ENCODE peak calls at places on chromosomes 12 and 14, in four cellular contexts. One of them, this sample, is unnamed.

GRCh38 chr12:127582074-127582473 is 684.9 kb upstream of the TMEM132C start:
- DNase-seq in NCI-H1105 treated with DMSO at 0.1 percent for 48 hours: no peak
- DNase-seq in H4: no peak
- DNase-seq in SW480: no peak
- DNase-seq in this sample: no peak

GRCh38 chr12:6816598-6816997 is 5.0 kb upstream of the GPR162 start:
- DNase-seq in SW480: no peak
- DNase-seq in H4: no peak
- DNase-seq in NCI-H1105 treated with DMSO at 0.1 percent for 48 hours: no peak
- DNase-seq in this sample: no peak

GRCh38 chr12:68063900-68064590 is 74.8 kb downstream of the IFNG-AS1 start:
- DNase-seq in NCI-H1105 treated with DMSO at 0.1 percent for 48 hours: no peak
- DNase-seq in H4: no peak
- DNase-seq in SW480: no peak
- DNase-seq in this sample: no peak

GRCh38 chr14:79356040-79356439 is 855.3 kb downstream of the DIO2 start:
- DNase-seq in SW480: no peak
- DNase-seq in H4: peak; percentile 8
- DNase-seq in NCI-H1105 treated with DMSO at 0.1 percent for 48 hours: no peak
- DNase-seq in this sample: no peak

GRCh38 chr14:65277580-65278270 is 134.8 kb upstream of the FUT8 start:
- DNase-seq in NCI-H1105 treated with DMSO at 0.1 percent for 48 hours: no peak
- DNase-seq in H4: no peak
- DNase-seq in SW480: no peak
- DNase-seq in this sample: no peak

GRCh38 chr12:19998968-19999792 is 369.2 kb upstream of the PDE3A start:
- DNase-seq in SW480: no peak
- DNase-seq in H4: no peak
- DNase-seq in NCI-H1105 treated with DMSO at 0.1 percent for 48 hours: no peak
- DNase-seq in this sample: no peak

GRCh38 chr12:40378721-40379120 is 153.9 kb downstream of the LRRK2 start:
- DNase-seq in SW480: no peak
- DNase-seq in H4: no peak
- DNase-seq in NCI-H1105 treated with DMSO at 0.1 percent for 48 hours: no peak
- DNase-seq in this sample: no peak

GRCh38 chr12:27081668-27082091 is 698 bp downstream of the C12orf71 start:
- DNase-seq in SW480: peak; percentile 29
- DNase-seq in NCI-H1105 treated with DMSO at 0.1 percent for 48 hours: no peak
- DNase-seq in H4: no peak
- DNase-seq in this sample: no peak

GRCh38 chr12:42737364-42737763 is 147.8 kb upstream of the PRICKLE1 start:
- DNase-seq in SW480: no peak
- DNase-seq in NCI-H1105 treated with DMSO at 0.1 percent for 48 hours: no peak
- DNase-seq in H4: no peak
- DNase-seq in this sample: no peak

GRCh38 chr14:75150150-75150549 is 23.3 kb upstream of the NEK9 start:
- DNase-seq in SW480: no peak
- DNase-seq in NCI-H1105 treated with DMSO at 0.1 percent for 48 hours: no peak
- DNase-seq in H4: no peak
- DNase-seq in this sample: no peak

This sample was measured in DMS79 treated with DMSO at 0.1 percent for 48 hours.